ENCODE peak calls at places on chromosomes 3 and 15, in six cellular contexts. J is K562, R is GM12891, F is GM12878, D is H1, E is HepG2. U is an unnamed sample.
A peak's percentile ranks its signal among the peaks of the same experiment; 100 is the strongest.

GRCh38 chr15:90101130-90101968 is 919 bp downstream of the IDH2 start:
- DNase-seq in F (no peak), E (no peak), R (no peak), D (no peak), J (peak; percentile 33), U (no peak)

GRCh38 chr3:72306800-72307341 is 521.9 kb upstream of the PROK2 start:
- DNase-seq in E (no peak), J (no peak), F (no peak), R (no peak), D (peak; percentile 10), U (no peak)

GRCh38 chr15:48330045-48330840 is 986 bp upstream of the DUT start:
- DNase-seq in F (no peak), D (no peak), J (no peak), E (no peak), R (no peak), U (no peak)

GRCh38 chr15:88606437-88606794 is 14.7 kb upstream of the AEN start:
- DNase-seq in R (no peak), D (no peak), E (no peak), F (no peak), J (no peak), U (no peak)

GRCh38 chr3:87900061-87900460 is 158.7 kb downstream of the CGGBP1 start:
- DNase-seq in R (no peak), D (no peak), J (no peak), E (no peak), F (no peak), U (no peak)

GRCh38 chr3:45952456-45952855 is 9.2 kb downstream of the CXCR6 start:
- DNase-seq in R (no peak), J (no peak), F (no peak), E (no peak), D (no peak), U (no peak)

GRCh38 chr3:102255736-102256135 is 179.1 kb upstream of the ZPLD1 start:
- DNase-seq in J (no peak), F (no peak), E (no peak), D (no peak), R (no peak), U (no peak)

GRCh38 chr3:111299070-111299672 is 227.6 kb downstream of the NECTIN3 start:
- DNase-seq in D (no peak), F (no peak), E (no peak), J (no peak), R (no peak), U (no peak)

GRCh38 chr15:71809346-71809745 is 1.0 kb upstream of the NR2E3 start:
- DNase-seq in J (no peak), D (no peak), R (no peak), F (no peak), E (no peak), U (no peak)

GRCh38 chr3:111531446-111531845 is 10.6 kb upstream of the CD96 start:
- DNase-seq in F (no peak), R (no peak), D (no peak), E (no peak), J (no peak), U (no peak)

GRCh38 chr15:60526127-60526616 is 47.2 kb upstream of the ICE2 start:
- DNase-seq in F (no peak), E (no peak), J (no peak), R (no peak), D (no peak), U (no peak)

GRCh38 chr15:101039461-101039860 is 120.3 kb downstream of the LRRK1 start:
- DNase-seq in J (no peak), F (no peak), R (no peak), D (no peak), E (no peak), U (no peak)

GRCh38 chr3:62144482-62144881 is 228.9 kb downstream of the FEZF2 start:
- DNase-seq in F (no peak), R (no peak), J (no peak), E (no peak), D (no peak), U (no peak)

GRCh38 chr15:41955807-41956525 is 16.4 kb downstream of the EHD4 start:
- DNase-seq in F (no peak), E (peak; percentile 34), D (no peak), J (no peak), R (no peak), U (no peak)

GRCh38 chr15:59917504-59918157 is 86.5 kb upstream of the FOXB1 start:
- DNase-seq in E (peak; percentile 50), F (peak; percentile 8), D (peak; percentile 56), J (peak; percentile 43), R (peak; percentile 26), U (peak; percentile 14)

GRCh38 chr3:73509066-73509465 is 115.7 kb downstream of the PDZRN3 start:
- DNase-seq in F (no peak), J (no peak), D (no peak), E (no peak), R (no peak), U (no peak)

GRCh38 chr15:60994842-60995495 is 234.1 kb downstream of the RORA start:
- DNase-seq in R (no peak), E (no peak), F (no peak), D (no peak), J (no peak), U (no peak)

GRCh38 chr15:31347067-31347975 is 20.7 kb downstream of the KLF13 start:
- DNase-seq in D (no peak), R (no peak), J (no peak), F (no peak), E (no peak), U (no peak)

GRCh38 chr3:9944271-9944670 is 7.9 kb downstream of the PRRT3 start:
- DNase-seq in D (no peak), R (no peak), E (no peak), J (no peak), F (no peak), U (no peak)

GRCh38 chr3:30227571-30228301 is 378.7 kb upstream of the TGFBR2 start:
- DNase-seq in D (no peak), R (no peak), E (peak; percentile 85), F (no peak), J (no peak), U (no peak)

GRCh38 chr3:3635109-3635508 is 164.1 kb upstream of the LRRN1 start:
- DNase-seq in E (no peak), J (no peak), R (no peak), D (no peak), F (no peak), U (no peak)

GRCh38 chr15:51853987-51854386 is 24.5 kb downstream of the TMOD3 start:
- DNase-seq in D (no peak), J (no peak), F (no peak), E (no peak), R (no peak), U (no peak)

GRCh38 chr15:25846377-25846776 is 16.8 kb downstream of the ATP10A start:
- DNase-seq in D (no peak), F (no peak), J (no peak), E (no peak), R (no peak), U (no peak)

GRCh38 chr3:44318929-44319328 is 19.6 kb upstream of the TCAIM start:
- DNase-seq in F (no peak), J (no peak), R (no peak), E (no peak), D (no peak), U (no peak)

GRCh38 chr15:72197460-72198409 is at the start of gene GRAMD2A:
- DNase-seq in D (peak; percentile 50), F (no peak), J (no peak), E (no peak), R (peak; percentile 82), U (peak; percentile 74)

GRCh38 chr3:142272200-142272891 is 47.0 kb upstream of the GK5 start:
- DNase-seq in D (no peak), R (no peak), J (no peak), E (no peak), F (no peak), U (no peak)

DNA sequence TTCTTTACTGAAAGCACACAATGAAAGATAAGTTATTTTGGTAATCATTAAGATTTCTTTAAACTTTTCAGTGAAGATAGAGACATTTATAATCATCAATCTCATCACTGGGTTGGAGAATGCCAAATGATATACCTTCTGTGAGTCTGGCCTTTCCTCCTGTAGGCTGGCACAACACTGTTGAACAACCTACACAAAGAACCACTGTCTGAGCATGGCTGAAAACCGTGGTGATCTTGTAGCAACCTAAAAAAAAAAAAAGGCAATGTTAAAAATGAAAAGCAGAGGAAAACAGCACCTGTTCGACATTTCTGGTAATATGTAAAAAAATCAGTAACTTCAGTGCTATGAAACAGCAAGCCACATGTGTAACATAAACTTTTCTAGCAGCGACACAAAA is 1.8 kb downstream of the RPS27L start:
- DNase-seq in D (no peak), J (no peak), F (no peak), E (peak; percentile 35), R (no peak), U (no peak)
- TF ChIP-seq POLR2A in D (no peak), J (no peak), F (no peak), E (no peak), R (no peak), U (no peak)

GRCh38 chr3:171824824-171825221 is 14.5 kb upstream of the PLD1 start:
- DNase-seq in F (no peak), J (no peak), E (no peak), R (no peak), D (no peak), U (no peak)

GRCh38 chr3:171822707-171823106 is 12.4 kb upstream of the PLD1 start:
- DNase-seq in D (no peak), E (peak; percentile 83), R (no peak), J (no peak), F (no peak), U (no peak)

GRCh38 chr3:171824076-171824475 is 13.8 kb upstream of the PLD1 start:
- DNase-seq in E (no peak), F (no peak), J (no peak), R (no peak), D (no peak), U (no peak)

GRCh38 chr3:171827385-171827784 is 15.8 kb upstream of the TMEM212 start:
- DNase-seq in J (no peak), F (no peak), E (no peak), D (no peak), R (no peak), U (no peak)

DNA sequence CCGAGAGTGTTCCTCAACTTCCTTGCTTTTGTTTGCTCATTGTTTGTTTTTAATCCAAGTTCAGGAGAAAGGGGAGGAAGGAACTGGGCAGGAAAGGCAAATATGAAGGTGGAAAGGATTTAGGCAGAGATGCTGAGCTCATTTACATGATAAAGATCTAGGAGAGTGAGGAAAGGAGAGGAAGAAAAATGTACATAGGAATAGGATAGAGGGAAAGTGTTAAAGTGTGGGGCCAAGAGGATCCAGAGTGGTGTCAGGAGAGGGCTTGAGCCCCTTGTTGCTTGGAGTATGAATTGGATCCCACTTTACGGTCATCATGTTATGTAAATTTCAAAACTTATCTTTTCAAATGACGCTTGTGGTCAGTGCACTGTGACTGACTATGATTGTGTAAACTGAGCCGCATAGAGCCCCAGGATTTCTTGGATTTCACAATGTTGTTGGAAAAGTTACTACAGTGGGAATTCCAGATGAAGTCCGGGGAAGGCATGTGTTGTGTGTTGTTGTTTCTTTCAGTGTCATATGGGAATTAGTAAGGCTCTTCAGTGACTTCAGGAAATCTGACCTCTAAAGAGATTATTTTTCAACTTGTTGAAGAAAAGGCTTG is 15.0 kb upstream of the PLD1 start:
- DNase-seq in R (no peak), E (peak; percentile 78), D (no peak), J (no peak), F (no peak), U (no peak)
- TF ChIP-seq TAF1 in R (no peak), E (no peak), D (no peak), J (no peak), F (no peak), U (no peak)

GRCh38 chr3:27714692-27715453 is 7.2 kb downstream of the EOMES start:
- DNase-seq in R (no peak), F (no peak), J (no peak), D (no peak), E (peak; percentile 18), U (no peak)
- TF ChIP-seq POLR2AphosphoS5 in R (no peak), F (no peak), J (no peak), D (no peak), E (no peak), U (no peak)

GRCh38 chr15:74867562-74868458 is 5.4 kb downstream of the SCAMP2 start:
- DNase-seq in J (no peak), R (no peak), D (no peak), E (no peak), F (no peak), U (no peak)
- TF ChIP-seq POLR2A in J (no peak), R (no peak), D (no peak), E (no peak), F (no peak), U (peak; percentile 13)

U was measured in GM12892.